ENCODE peak calls at places on chromosomes 16 and 17, in five cellular contexts. One of them, this sample, is unnamed.

GRCh38 chr16:58678269-58678668 is 6.3 kb downstream of the SLC38A7 start:
- DNase-seq in cardiac fibroblast: no peak
- DNase-seq in colonic mucosa: no peak
- DNase-seq in Caki2: no peak
- DNase-seq in glomerular endothelial cell: no peak
- DNase-seq in this sample: no peak

GRCh38 chr17:47266782-47267181 is 13.2 kb downstream of the ITGB3 start:
- DNase-seq in cardiac fibroblast: peak; percentile 67
- DNase-seq in colonic mucosa: no peak
- DNase-seq in Caki2: no peak
- DNase-seq in glomerular endothelial cell: no peak
- DNase-seq in this sample: no peak

GRCh38 chr17:74380086-74380958 is 13.0 kb downstream of the GPR142 start:
- DNase-seq in colonic mucosa: peak; percentile 74
- DNase-seq in Caki2: peak; percentile 54
- DNase-seq in cardiac fibroblast: no peak
- DNase-seq in glomerular endothelial cell: no peak
- DNase-seq in this sample: no peak

GRCh38 chr16:24478401-24478800 is 61.0 kb upstream of the RBBP6 start:
- DNase-seq in glomerular endothelial cell: no peak
- DNase-seq in Caki2: no peak
- DNase-seq in colonic mucosa: no peak
- DNase-seq in cardiac fibroblast: no peak
- DNase-seq in this sample: peak; percentile 78

GRCh38 chr16:11393366-11393765 is 48.1 kb downstream of the RMI2 start:
- DNase-seq in glomerular endothelial cell: no peak
- DNase-seq in colonic mucosa: no peak
- DNase-seq in Caki2: no peak
- DNase-seq in cardiac fibroblast: no peak
- DNase-seq in this sample: no peak

GRCh38 chr16:17171250-17172143 is 299.3 kb downstream of the XYLT1 start:
- DNase-seq in colonic mucosa: no peak
- DNase-seq in glomerular endothelial cell: no peak
- DNase-seq in Caki2: no peak
- DNase-seq in cardiac fibroblast: no peak
- DNase-seq in this sample: no peak

GRCh38 chr17:56978441-56979090 is 635 bp downstream of the SCPEP1 start:
- DNase-seq in colonic mucosa: no peak
- DNase-seq in cardiac fibroblast: peak; percentile 30
- DNase-seq in Caki2: no peak
- DNase-seq in glomerular endothelial cell: no peak
- DNase-seq in this sample: peak; percentile 55

GRCh38 chr16:72434159-72434558 is 262.2 kb upstream of the PMFBP1 start:
- DNase-seq in colonic mucosa: no peak
- DNase-seq in cardiac fibroblast: peak; percentile 55
- DNase-seq in Caki2: peak; percentile 12
- DNase-seq in glomerular endothelial cell: peak; percentile 18
- DNase-seq in this sample: peak; percentile 15

GRCh38 chr17:41532947-41533570 is 5.0 kb upstream of the KRT19 start:
- DNase-seq in Caki2: no peak
- DNase-seq in cardiac fibroblast: no peak
- DNase-seq in colonic mucosa: no peak
- DNase-seq in glomerular endothelial cell: no peak
- DNase-seq in this sample: no peak

GRCh38 chr17:1058423-1059130 is 61.6 kb downstream of the TIMM22 start:
- DNase-seq in cardiac fibroblast: peak; percentile 66
- DNase-seq in Caki2: peak; percentile 36
- DNase-seq in glomerular endothelial cell: no peak
- DNase-seq in colonic mucosa: peak; percentile 78
- DNase-seq in this sample: peak; percentile 35

GRCh38 chr17:32299579-32300158 is 34.0 kb downstream of the RHBDL3 start:
- DNase-seq in glomerular endothelial cell: no peak
- DNase-seq in cardiac fibroblast: no peak
- DNase-seq in Caki2: no peak
- DNase-seq in colonic mucosa: no peak
- DNase-seq in this sample: no peak

GRCh38 chr17:36124879-36125824 is 21.5 kb downstream of the CCL4 start:
- DNase-seq in colonic mucosa: no peak
- DNase-seq in Caki2: no peak
- DNase-seq in glomerular endothelial cell: no peak
- DNase-seq in cardiac fibroblast: no peak
- DNase-seq in this sample: peak; percentile 59

GRCh38 chr17:43636446-43636845 is 25.3 kb downstream of the MEOX1 start:
- DNase-seq in Caki2: peak; percentile 6
- DNase-seq in cardiac fibroblast: no peak
- DNase-seq in glomerular endothelial cell: no peak
- DNase-seq in colonic mucosa: no peak
- DNase-seq in this sample: no peak

This sample was measured in NAMALWA.